ENCODE peak calls at places on chromosome 10, in four cellular contexts. V is AG09319, R is DMS 273 treated with DMSO at 0.1 percent for 48 hours, K is OCI-LY7. Q is an unnamed sample.

GRCh38 chr10:69663548-69663947 is 33.5 kb downstream of the FAM241B start:
- DNase-seq in V (no peak), R (no peak), K (no peak), Q (no peak)

GRCh38 chr10:28246023-28246422 is 56.8 kb downstream of the MPP7 start:
- DNase-seq in V (no peak), R (no peak), K (no peak), Q (no peak)

GRCh38 chr10:62386401-62387320 is 12.5 kb downstream of the ZNF365 start:
- DNase-seq in V (no peak), R (no peak), K (no peak), Q (no peak)

GRCh38 chr10:27558612-27559020 is 54.5 kb downstream of the RAB18 start:
- DNase-seq in V (peak), R (no peak), K (peak), Q (no peak)

GRCh38 chr10:97355571-97355975 is 21.0 kb upstream of the FRAT2 start:
- DNase-seq in V (no peak), R (no peak), K (no peak), Q (no peak)

GRCh38 chr10:102230861-102231356 is 4.8 kb downstream of the ELOVL3 start:
- DNase-seq in V (no peak), R (no peak), K (no peak), Q (no peak)

GRCh38 chr10:35995515-35995914 is 353.4 kb upstream of the FZD8 start:
- DNase-seq in V (no peak), R (no peak), K (no peak), Q (no peak)

GRCh38 chr10:63137306-63137705 is 4.2 kb downstream of the NRBF2 start:
- DNase-seq in V (no peak), R (no peak), K (no peak), Q (no peak)

GRCh38 chr10:48417374-48417773 is 110.9 kb downstream of the MAPK8 start:
- DNase-seq in V (no peak), R (no peak), K (no peak), Q (no peak)

GRCh38 chr10:101938316-101939272 is 95.0 kb upstream of the KCNIP2 start:
- DNase-seq in V (peak), R (no peak), K (peak), Q (no peak)

GRCh38 chr10:70927221-70927943 is 39.0 kb upstream of the PCBD1 start:
- DNase-seq in V (no peak), R (no peak), K (no peak), Q (no peak)

GRCh38 chr10:79400567-79401004 is 44.8 kb downstream of the ZCCHC24 start:
- DNase-seq in V (no peak), R (peak), K (peak), Q (no peak)

GRCh38 chr10:21803374-21803773 is 200.2 kb downstream of the DNAJC1 start:
- DNase-seq in V (no peak), R (no peak), K (no peak), Q (no peak)

GRCh38 chr10:133257489-133258065 is 19.1 kb downstream of the ADAM8 start:
- DNase-seq in V (no peak), R (no peak), K (no peak), Q (no peak)

GRCh38 chr10:1152386-1153252 is 96.4 kb downstream of the WDR37 start:
- DNase-seq in V (no peak), R (no peak), K (no peak), Q (no peak)

GRCh38 chr10:77416327-77417135 is 221.1 kb downstream of the KCNMA1 start:
- DNase-seq in V (no peak), R (no peak), K (no peak), Q (no peak)

GRCh38 chr10:8498881-8499280 is 444.4 kb downstream of the GATA3 start:
- DNase-seq in V (no peak), R (no peak), K (no peak), Q (no peak)

GRCh38 chr10:116627386-116627933 is 6.7 kb downstream of the PNLIPRP2 start:
- DNase-seq in V (no peak), R (peak), K (no peak), Q (no peak)

GRCh38 chr10:78892383-78893191 is 176.2 kb upstream of the ZMIZ1 start:
- DNase-seq in V (no peak), R (no peak), K (no peak), Q (no peak)

GRCh38 chr10:489335-489734 is 200.1 kb downstream of the DIP2C start:
- DNase-seq in V (no peak), R (no peak), K (no peak), Q (no peak)

GRCh38 chr10:77746313-77746712 is 108.7 kb upstream of the KCNMA1 start:
- DNase-seq in V (no peak), R (no peak), K (no peak), Q (no peak)

GRCh38 chr10:34078798-34079470 is 736.2 kb downstream of the PARD3 start:
- DNase-seq in V (peak), R (no peak), K (no peak), Q (no peak)

GRCh38 chr10:484925-485661 is 204.4 kb downstream of the DIP2C start:
- DNase-seq in V (no peak), R (no peak), K (no peak), Q (no peak)

GRCh38 chr10:100996678-100997363 is 2.8 kb upstream of the LZTS2 start:
- DNase-seq in V (no peak), R (no peak), K (peak), Q (no peak)

GRCh38 chr10:83848696-83849095 is 290.6 kb upstream of the GHITM start:
- DNase-seq in V (no peak), R (no peak), K (no peak), Q (no peak)

GRCh38 chr10:49631975-49632374 is 18.1 kb downstream of the CHAT start:
- DNase-seq in V (no peak), R (no peak), K (no peak), Q (no peak)

GRCh38 chr10:114437456-114438292 is 33.4 kb upstream of the AFAP1L2 start:
- DNase-seq in V (no peak), R (no peak), K (peak), Q (no peak)

GRCh38 chr10:132509506-132510173 is 27.9 kb upstream of the INPP5A start:
- DNase-seq in V (no peak), R (no peak), K (no peak), Q (no peak)

GRCh38 chr10:133163889-133164815 is 4.1 kb downstream of the KNDC1 start:
- DNase-seq in V (no peak), R (no peak), K (no peak), Q (no peak)

GRCh38 chr10:63264852-63265617 is 131.9 kb downstream of the NRBF2 start:
- DNase-seq in V (no peak), R (peak), K (peak), Q (no peak)

GRCh38 chr10:123143162-123143824 is 4.6 kb upstream of the HMX2 start:
- DNase-seq in V (no peak), R (no peak), K (no peak), Q (no peak)

GRCh38 chr10:66827353-66827752 is 98.5 kb upstream of the LRRTM3 start:
- DNase-seq in V (no peak), R (no peak), K (no peak), Q (no peak)

GRCh38 chr10:101690461-101690860 is 4.5 kb downstream of the FBXW4 start:
- DNase-seq in V (no peak), R (no peak), K (no peak), Q (no peak)

GRCh38 chr10:97101166-97101940 is 84.4 kb downstream of the SLIT1 start:
- DNase-seq in V (no peak), R (no peak), K (peak), Q (no peak)

GRCh38 chr10:49609283-49610014 is 661 bp upstream of the SLC18A3 start:
- DNase-seq in V (no peak), R (no peak), K (no peak), Q (no peak)